ENCODE peak calls at places on chromosomes 6 and 20, in four cellular contexts. V is fibroblast of mammary gland, G is ovary, D is endothelial cell. E is an unnamed sample.

GRCh38 chr6:131917763-131918649 is 33.2 kb downstream of the CCN2 start:
- DNase-seq in V (no peak), G (no peak), D (no peak), E (no peak)

GRCh38 chr6:96276326-96276725 is 245.3 kb upstream of the UFL1 start:
- DNase-seq in V (no peak), G (no peak), D (no peak), E (no peak)

GRCh38 chr6:139028658-139029469 is at the start of gene ABRACL:
- DNase-seq in V (peak; percentile 33), G (peak; percentile 26), D (peak; percentile 64), E (peak; percentile 65)

GRCh38 chr6:144662812-144663211 is 377.7 kb downstream of the UTRN start:
- DNase-seq in V (no peak), G (no peak), D (no peak), E (no peak)

GRCh38 chr20:35395728-35396127 is 16.0 kb downstream of the UQCC1 start:
- DNase-seq in V (peak; percentile 80), G (no peak), D (no peak), E (peak; percentile 87)

GRCh38 chr6:118542184-118542952 is 5.7 kb upstream of the PLN start:
- DNase-seq in V (peak; percentile 63), G (no peak), D (no peak), E (peak; percentile 38)

GRCh38 chr20:36116813-36117441 is 37.6 kb upstream of the EPB41L1 start:
- DNase-seq in V (peak; percentile 86), G (no peak), D (no peak), E (no peak)

GRCh38 chr20:38145094-38146075 is 19.7 kb downstream of the TGM2 start:
- DNase-seq in V (peak; percentile 69), G (peak; percentile 85), D (no peak), E (no peak)

GRCh38 chr6:79127660-79128059 is 49.6 kb upstream of the PHIP start:
- DNase-seq in V (no peak), G (no peak), D (no peak), E (no peak)

GRCh38 chr20:62163485-62163865 is 19.4 kb upstream of the MTG2 start:
- DNase-seq in V (no peak), G (no peak), D (no peak), E (no peak)

GRCh38 chr6:123562264-123562663 is 74.5 kb downstream of the TRDN start:
- DNase-seq in V (no peak), G (no peak), D (no peak), E (no peak)

GRCh38 chr6:2765896-2766766 is 938 bp downstream of the WRNIP1 start:
- DNase-seq in V (no peak), G (peak; percentile 37), D (peak; percentile 47), E (peak; percentile 63)

GRCh38 chr20:39109933-39110818 is 148.0 kb downstream of the DHX35 start:
- DNase-seq in V (no peak), G (no peak), D (no peak), E (no peak)

GRCh38 chr20:56468317-56469076 is at the start of gene RTF2:
- DNase-seq in V (peak; percentile 98), G (peak; percentile 90), D (peak; percentile 95), E (peak; percentile 95)
- TF ChIP-seq CTCF in V (no peak), G (no peak), D (no peak), E (no peak)

DNA sequence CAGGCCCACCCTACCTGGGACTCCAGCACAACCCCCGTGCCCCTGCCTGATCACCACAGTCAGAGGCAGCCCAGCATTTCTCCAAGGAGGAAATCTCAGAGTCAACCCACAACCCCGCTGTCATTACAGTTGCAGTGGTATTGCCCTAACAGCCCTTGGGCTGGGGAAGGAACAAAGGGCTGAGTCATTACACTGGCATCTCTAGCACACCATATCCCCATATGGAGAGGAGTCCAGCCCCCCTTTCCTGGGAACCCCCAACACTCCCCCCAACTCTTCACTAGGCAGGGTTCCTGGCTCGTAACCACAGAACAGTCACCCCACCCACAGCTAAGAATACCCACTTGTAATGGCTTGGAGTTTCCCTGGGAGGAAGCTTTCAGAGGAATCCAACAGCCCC is 149.4 kb upstream of the OGFRL1 start:
- DNase-seq in V (peak; percentile 37), G (no peak), D (no peak), E (no peak)
- TF ChIP-seq CTCF in V (no peak), G (no peak), D (no peak), E (no peak)

GRCh38 chr6:165931675-165932074 is 236.0 kb downstream of the TBXT start:
- DNase-seq in V (no peak), G (no peak), D (no peak), E (no peak)
- TF ChIP-seq CTCF in V (no peak), G (no peak), D (no peak), E (no peak)

DNA sequence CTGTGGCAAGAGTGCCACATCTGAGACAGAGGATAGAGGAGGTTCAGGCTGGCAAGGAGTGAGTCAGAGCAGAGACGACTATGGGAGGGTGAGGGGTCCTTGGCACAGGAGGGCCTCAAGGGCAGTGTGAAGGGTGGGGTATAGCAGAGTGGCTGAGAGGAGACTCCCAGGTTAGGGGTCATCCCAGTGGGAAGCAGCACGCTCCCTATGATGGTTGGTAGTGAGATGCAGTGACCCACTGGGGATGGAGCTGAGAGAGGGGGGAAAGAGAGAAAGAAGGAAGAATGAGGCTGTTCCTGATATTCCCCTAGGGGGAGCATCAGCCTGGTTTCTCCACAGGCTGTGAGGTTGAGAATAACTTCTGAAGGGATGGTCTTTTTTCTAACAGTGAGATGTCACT is 97.4 kb downstream of the INSM1 start:
- DNase-seq in V (peak; percentile 28), G (no peak), D (peak; percentile 14), E (peak; percentile 25)
- TF ChIP-seq CTCF in V (peak; percentile 57), G (no peak), D (peak; percentile 39), E (peak; percentile 44)

DNA sequence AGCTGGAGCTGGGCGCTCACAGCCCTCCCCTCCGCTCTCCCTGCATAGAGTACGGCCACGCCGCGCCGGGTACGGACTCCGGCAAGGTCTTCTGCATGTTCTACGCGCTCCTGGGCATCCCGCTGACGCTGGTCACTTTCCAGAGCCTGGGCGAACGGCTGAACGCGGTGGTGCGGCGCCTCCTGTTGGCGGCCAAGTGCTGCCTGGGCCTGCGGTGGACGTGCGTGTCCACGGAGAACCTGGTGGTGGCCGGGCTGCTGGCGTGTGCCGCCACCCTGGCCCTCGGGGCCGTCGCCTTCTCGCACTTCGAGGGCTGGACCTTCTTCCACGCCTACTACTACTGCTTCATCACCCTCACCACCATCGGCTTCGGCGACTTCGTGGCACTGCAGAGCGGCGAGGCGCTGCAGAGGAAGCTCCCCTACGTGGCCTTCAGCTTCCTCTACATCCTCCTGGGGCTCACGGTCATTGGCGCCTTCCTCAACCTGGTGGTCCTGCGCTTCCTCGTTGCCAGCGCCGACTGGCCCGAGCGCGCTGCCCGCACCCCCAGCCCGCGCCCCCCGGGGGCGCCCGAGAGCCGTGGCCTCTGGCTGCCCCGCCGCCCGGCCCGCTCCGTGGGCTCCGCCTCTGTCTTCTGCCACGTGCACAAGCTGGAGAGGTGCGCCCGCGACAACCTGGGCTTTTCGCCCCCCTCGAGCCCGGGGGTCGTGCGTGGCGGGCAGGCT is 4.6 kb downstream of the KCNK15 start:
- DNase-seq in V (no peak), G (no peak), D (no peak), E (no peak)
- TF ChIP-seq CTCF in V (no peak), G (no peak), D (no peak), E (peak; percentile 17)

E was measured in cardiac muscle cell.